ENCODE peak calls at places on chromosome 1, in eight cellular contexts. N is GM19239; Z is kidney; L is NCI-H1092; D is EL; V is GDM1; R is activated T-helper 1 cell treated with anti-CD3 and anti-CD28 coated beads, Interleukin-2, amount 50 U/mL, for 16 hours; I is neural progenitor cell. Y is an unnamed sample.

GRCh38 chr1:159879977-159880376 is 17.5 kb upstream of the VSIG8 start:
- DNase-seq in N (no peak), Z (no peak), L (no peak), D (peak; percentile 84), V (no peak), R (no peak), I (no peak), Y (peak; percentile 91)

GRCh38 chr1:87899746-87900145 is 571.1 kb downstream of the LMO4 start:
- DNase-seq in N (no peak), Z (no peak), L (no peak), D (no peak), V (no peak), R (no peak), I (no peak), Y (no peak)

GRCh38 chr1:182301467-182302198 is 90.0 kb downstream of the GLUL start:
- DNase-seq in N (no peak), Z (no peak), L (no peak), D (no peak), V (peak; percentile 30), R (no peak), I (peak; percentile 49), Y (no peak)

GRCh38 chr1:210438928-210439841 is 110.5 kb downstream of the HHAT start:
- DNase-seq in N (no peak), Z (no peak), L (no peak), D (peak; percentile 100), V (no peak), R (no peak), I (no peak), Y (peak; percentile 99)

GRCh38 chr1:243946946-243947345 is 96.9 kb upstream of the AKT3 start:
- DNase-seq in N (no peak), Z (no peak), L (no peak), D (peak; percentile 42), V (peak; percentile 25), R (peak; percentile 5), I (peak; percentile 59), Y (peak; percentile 63)

GRCh38 chr1:224684920-224685547 is 68.9 kb downstream of the CNIH3 start:
- DNase-seq in N (no peak), Z (no peak), L (no peak), D (no peak), V (no peak), R (no peak), I (no peak), Y (no peak)

GRCh38 chr1:232820431-232820830 is 15.2 kb downstream of the MAP10 start:
- DNase-seq in N (no peak), Z (no peak), L (no peak), D (no peak), V (no peak), R (no peak), I (no peak), Y (no peak)

GRCh38 chr1:182616130-182617074 is 12.2 kb upstream of the RGS16 start:
- DNase-seq in N (peak; percentile 37), Z (peak; percentile 86), L (peak; percentile 99), D (peak; percentile 68), V (peak; percentile 35), R (peak; percentile 75), I (peak; percentile 81), Y (no peak)

GRCh38 chr1:113168946-113169345 is 95.9 kb downstream of the LRIG2 start:
- DNase-seq in N (no peak), Z (no peak), L (no peak), D (no peak), V (no peak), R (no peak), I (no peak), Y (no peak)

GRCh38 chr1:244654284-244655038 is 1.5 kb downstream of the DESI2 start:
- DNase-seq in N (no peak), Z (no peak), L (no peak), D (peak; percentile 13), V (no peak), R (no peak), I (no peak), Y (peak; percentile 23)

GRCh38 chr1:183778006-183778405 is 26.9 kb upstream of the RGL1 start:
- DNase-seq in N (no peak), Z (no peak), L (no peak), D (no peak), V (no peak), R (no peak), I (no peak), Y (no peak)

GRCh38 chr1:73401666-73402065 is 796.3 kb downstream of the LRRIQ3 start:
- DNase-seq in N (no peak), Z (no peak), L (no peak), D (no peak), V (no peak), R (no peak), I (peak; percentile 37), Y (no peak)

GRCh38 chr1:184030433-184031126 is 6.9 kb downstream of the COLGALT2 start:
- DNase-seq in N (no peak), Z (no peak), L (no peak), D (no peak), V (no peak), R (no peak), I (no peak), Y (peak; percentile 45)

GRCh38 chr1:239633432-239633831 is 247.1 kb downstream of the CHRM3 start:
- DNase-seq in N (no peak), Z (no peak), L (no peak), D (no peak), V (no peak), R (no peak), I (no peak), Y (no peak)

GRCh38 chr1:215083408-215083961 is 948 bp downstream of the KCNK2 start:
- DNase-seq in N (no peak), Z (peak; percentile 59), L (peak; percentile 5), D (peak; percentile 46), V (no peak), R (no peak), I (peak; percentile 61), Y (peak; percentile 39)

GRCh38 chr1:157439318-157439954 is 112.9 kb downstream of the FCRL5 start:
- DNase-seq in N (no peak), Z (no peak), L (no peak), D (no peak), V (no peak), R (no peak), I (no peak), Y (no peak)

GRCh38 chr1:11422701-11423100 is 56.3 kb upstream of the DISP3 start:
- DNase-seq in N (no peak), Z (no peak), L (no peak), D (no peak), V (no peak), R (no peak), I (no peak), Y (no peak)

GRCh38 chr1:67191668-67192520 is 25.6 kb downstream of the IL23R start:
- DNase-seq in N (no peak), Z (no peak), L (no peak), D (no peak), V (no peak), R (no peak), I (no peak), Y (no peak)

GRCh38 chr1:32201011-32201855 is 838 bp downstream of the CCDC28B start:
- DNase-seq in N (peak; percentile 59), Z (peak; percentile 89), L (peak; percentile 54), D (peak; percentile 64), V (peak; percentile 77), R (peak; percentile 56), I (peak; percentile 81), Y (peak; percentile 66)

GRCh38 chr1:58162952-58163550 is 383.5 kb downstream of the OMA1 start:
- DNase-seq in N (no peak), Z (no peak), L (peak; percentile 24), D (peak; percentile 55), V (peak; percentile 23), R (no peak), I (peak; percentile 88), Y (peak; percentile 46)

GRCh38 chr1:91572044-91572443 is 71.4 kb downstream of the CDC7 start:
- DNase-seq in N (no peak), Z (no peak), L (no peak), D (no peak), V (no peak), R (no peak), I (no peak), Y (no peak)

GRCh38 chr1:20199410-20199809 is 13.1 kb upstream of the PLA2G2C start:
- DNase-seq in N (no peak), Z (no peak), L (no peak), D (no peak), V (no peak), R (no peak), I (no peak), Y (no peak)

GRCh38 chr1:15071936-15072335 is 81.6 kb upstream of the TMEM51 start:
- DNase-seq in N (no peak), Z (no peak), L (no peak), D (no peak), V (no peak), R (no peak), I (no peak), Y (no peak)

GRCh38 chr1:47432071-47433036 is 5.5 kb upstream of the FOXD2 start:
- DNase-seq in N (no peak), Z (peak; percentile 87), L (peak; percentile 53), D (peak; percentile 78), V (peak; percentile 64), R (peak; percentile 28), I (peak; percentile 94), Y (peak; percentile 71)

GRCh38 chr1:151611288-151611790 is 511 bp upstream of the SNX27 start:
- DNase-seq in N (no peak), Z (no peak), L (no peak), D (peak; percentile 46), V (no peak), R (no peak), I (no peak), Y (peak; percentile 60)

GRCh38 chr1:53340660-53341520 is 13.0 kb upstream of the LRP8 start:
- DNase-seq in N (no peak), Z (peak; percentile 26), L (no peak), D (no peak), V (no peak), R (no peak), I (no peak), Y (no peak)

GRCh38 chr1:203888807-203889251 is 27.4 kb downstream of the SNRPE start:
- DNase-seq in N (no peak), Z (no peak), L (no peak), D (peak; percentile 79), V (no peak), R (no peak), I (no peak), Y (peak; percentile 94)

GRCh38 chr1:59142663-59143487 is 154.0 kb upstream of the FGGY start:
- DNase-seq in N (no peak), Z (no peak), L (no peak), D (peak; percentile 99), V (peak; percentile 52), R (no peak), I (no peak), Y (peak; percentile 99)

GRCh38 chr1:43238104-43238503 is 31.7 kb upstream of the TMEM125 start:
- DNase-seq in N (peak; percentile 27), Z (no peak), L (peak; percentile 60), D (peak; percentile 64), V (peak; percentile 63), R (no peak), I (peak; percentile 88), Y (peak; percentile 79)